ENCODE peak calls at places on chromosome 2, in eight cellular contexts. One of them, this sample, is unnamed.

GRCh38 chr2:97951155-97951670 is 44.5 kb downstream of the TMEM131 start:
- DNase-seq in fibroblast of lung: no peak
- DNase-seq in breast epithelium: no peak
- DNase-seq in MM.1S: no peak
- DNase-seq in HepG2: no peak
- DNase-seq in heart left ventricle: no peak
- DNase-seq in GM23248: peak
- DNase-seq in RWPE1: no peak
- DNase-seq in this sample: peak

GRCh38 chr2:192292478-192292877 is 97.7 kb upstream of the TMEFF2 start:
- DNase-seq in fibroblast of lung: no peak
- DNase-seq in breast epithelium: no peak
- DNase-seq in MM.1S: no peak
- DNase-seq in HepG2: no peak
- DNase-seq in heart left ventricle: no peak
- DNase-seq in GM23248: no peak
- DNase-seq in RWPE1: no peak
- DNase-seq in this sample: no peak

GRCh38 chr2:227376911-227377396 is 2.2 kb downstream of the TM4SF20 start:
- DNase-seq in fibroblast of lung: no peak
- DNase-seq in breast epithelium: no peak
- DNase-seq in MM.1S: no peak
- DNase-seq in HepG2: no peak
- DNase-seq in heart left ventricle: no peak
- DNase-seq in GM23248: peak
- DNase-seq in RWPE1: no peak
- DNase-seq in this sample: no peak

GRCh38 chr2:81853331-81853730 is 1548.8 kb upstream of the LRRTM1 start:
- DNase-seq in fibroblast of lung: peak
- DNase-seq in breast epithelium: no peak
- DNase-seq in MM.1S: no peak
- DNase-seq in HepG2: no peak
- DNase-seq in heart left ventricle: no peak
- DNase-seq in GM23248: peak
- DNase-seq in RWPE1: no peak
- DNase-seq in this sample: no peak

GRCh38 chr2:239343946-239344856 is 56.6 kb downstream of the HDAC4 start:
- DNase-seq in fibroblast of lung: no peak
- DNase-seq in breast epithelium: no peak
- DNase-seq in MM.1S: no peak
- DNase-seq in HepG2: no peak
- DNase-seq in heart left ventricle: no peak
- DNase-seq in GM23248: no peak
- DNase-seq in RWPE1: no peak
- DNase-seq in this sample: no peak

GRCh38 chr2:217705461-217705860 is 297.3 kb downstream of the TNS1 start:
- DNase-seq in fibroblast of lung: no peak
- DNase-seq in breast epithelium: no peak
- DNase-seq in MM.1S: no peak
- DNase-seq in HepG2: no peak
- DNase-seq in heart left ventricle: no peak
- DNase-seq in GM23248: no peak
- DNase-seq in RWPE1: no peak
- DNase-seq in this sample: no peak

GRCh38 chr2:240916571-240917008 is 10.5 kb downstream of the CROCC2 start:
- DNase-seq in fibroblast of lung: peak
- DNase-seq in breast epithelium: no peak
- DNase-seq in MM.1S: no peak
- DNase-seq in HepG2: no peak
- DNase-seq in heart left ventricle: peak
- DNase-seq in GM23248: peak
- DNase-seq in RWPE1: peak
- DNase-seq in this sample: no peak

GRCh38 chr2:28137221-28137620 is 246.7 kb downstream of the BABAM2 start:
- DNase-seq in fibroblast of lung: peak
- DNase-seq in breast epithelium: no peak
- DNase-seq in MM.1S: no peak
- DNase-seq in HepG2: no peak
- DNase-seq in heart left ventricle: no peak
- DNase-seq in GM23248: peak
- DNase-seq in RWPE1: no peak
- DNase-seq in this sample: no peak

GRCh38 chr2:208320686-208321085 is 54.6 kb downstream of the PIKFYVE start:
- DNase-seq in fibroblast of lung: peak
- DNase-seq in breast epithelium: no peak
- DNase-seq in MM.1S: peak
- DNase-seq in HepG2: no peak
- DNase-seq in heart left ventricle: peak
- DNase-seq in GM23248: peak
- DNase-seq in RWPE1: no peak
- DNase-seq in this sample: no peak

GRCh38 chr2:208318127-208318526 is 52.1 kb downstream of the PIKFYVE start:
- DNase-seq in fibroblast of lung: no peak
- DNase-seq in breast epithelium: no peak
- DNase-seq in MM.1S: no peak
- DNase-seq in HepG2: no peak
- DNase-seq in heart left ventricle: no peak
- DNase-seq in GM23248: no peak
- DNase-seq in RWPE1: no peak
- DNase-seq in this sample: no peak

GRCh38 chr2:208315081-208315788 is 49.2 kb downstream of the PIKFYVE start:
- DNase-seq in fibroblast of lung: peak
- DNase-seq in breast epithelium: no peak
- DNase-seq in MM.1S: no peak
- DNase-seq in HepG2: no peak
- DNase-seq in heart left ventricle: no peak
- DNase-seq in GM23248: peak
- DNase-seq in RWPE1: no peak
- DNase-seq in this sample: no peak

GRCh38 chr2:208319403-208319802 is 53.3 kb downstream of the PIKFYVE start:
- DNase-seq in fibroblast of lung: no peak
- DNase-seq in breast epithelium: no peak
- DNase-seq in MM.1S: no peak
- DNase-seq in HepG2: no peak
- DNase-seq in heart left ventricle: no peak
- DNase-seq in GM23248: peak
- DNase-seq in RWPE1: no peak
- DNase-seq in this sample: no peak
- H3K27ac ChIP-seq in fibroblast of lung: no peak
- H3K27ac ChIP-seq in breast epithelium: no peak
- H3K27ac ChIP-seq in MM.1S: no peak
- H3K27ac ChIP-seq in HepG2: no peak
- H3K27ac ChIP-seq in heart left ventricle: no peak
- H3K27ac ChIP-seq in GM23248: no peak
- H3K27ac ChIP-seq in RWPE1: no peak
- H3K27ac ChIP-seq in this sample: no peak

GRCh38 chr2:144481109-144481508 is 38.8 kb downstream of the ZEB2 start:
- DNase-seq in fibroblast of lung: no peak
- DNase-seq in breast epithelium: no peak
- DNase-seq in MM.1S: no peak
- DNase-seq in HepG2: no peak
- DNase-seq in heart left ventricle: no peak
- DNase-seq in GM23248: no peak
- DNase-seq in RWPE1: no peak
- DNase-seq in this sample: no peak
- H3K27ac ChIP-seq in fibroblast of lung: peak
- H3K27ac ChIP-seq in breast epithelium: peak
- H3K27ac ChIP-seq in MM.1S: no peak
- H3K27ac ChIP-seq in HepG2: no peak
- H3K27ac ChIP-seq in heart left ventricle: no peak
- H3K27ac ChIP-seq in GM23248: peak
- H3K27ac ChIP-seq in RWPE1: no peak
- H3K27ac ChIP-seq in this sample: no peak

GRCh38 chr2:66582364-66582974 is 147.5 kb downstream of the MEIS1 start:
- DNase-seq in fibroblast of lung: peak
- DNase-seq in breast epithelium: no peak
- DNase-seq in MM.1S: no peak
- DNase-seq in HepG2: no peak
- DNase-seq in heart left ventricle: no peak
- DNase-seq in GM23248: no peak
- DNase-seq in RWPE1: no peak
- DNase-seq in this sample: no peak

GRCh38 chr2:66585616-66586015 is 150.7 kb downstream of the MEIS1 start:
- DNase-seq in fibroblast of lung: no peak
- DNase-seq in breast epithelium: no peak
- DNase-seq in MM.1S: no peak
- DNase-seq in HepG2: no peak
- DNase-seq in heart left ventricle: no peak
- DNase-seq in GM23248: no peak
- DNase-seq in RWPE1: no peak
- DNase-seq in this sample: no peak

GRCh38 chr2:66582975-66583842 is 148.3 kb downstream of the MEIS1 start:
- DNase-seq in fibroblast of lung: peak
- DNase-seq in breast epithelium: no peak
- DNase-seq in MM.1S: no peak
- DNase-seq in HepG2: no peak
- DNase-seq in heart left ventricle: no peak
- DNase-seq in GM23248: no peak
- DNase-seq in RWPE1: no peak
- DNase-seq in this sample: no peak

GRCh38 chr2:66581461-66582363 is 146.8 kb downstream of the MEIS1 start:
- DNase-seq in fibroblast of lung: peak
- DNase-seq in breast epithelium: no peak
- DNase-seq in MM.1S: no peak
- DNase-seq in HepG2: no peak
- DNase-seq in heart left ventricle: no peak
- DNase-seq in GM23248: no peak
- DNase-seq in RWPE1: no peak
- DNase-seq in this sample: no peak

DNA sequence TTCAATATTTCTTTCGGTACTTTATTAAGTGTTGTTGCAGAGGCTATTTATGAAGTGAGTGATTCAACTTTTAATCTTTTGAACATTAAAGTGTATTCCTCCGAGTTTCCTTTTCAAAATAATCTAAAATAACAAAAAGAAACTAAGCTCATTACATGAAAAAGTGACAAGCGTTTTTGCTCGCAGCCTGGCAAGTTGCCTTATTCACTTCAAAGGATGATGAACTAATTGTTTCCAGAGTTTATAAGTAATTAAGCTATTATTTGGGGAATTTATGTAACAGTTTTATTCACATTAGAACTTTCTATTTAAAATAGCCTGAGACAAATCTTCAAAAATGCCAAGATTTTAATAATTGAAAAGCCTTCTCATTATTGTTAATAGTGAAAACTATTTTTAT is 149.1 kb downstream of the MEIS1 start:
- DNase-seq in fibroblast of lung: peak
- DNase-seq in breast epithelium: no peak
- DNase-seq in MM.1S: no peak
- DNase-seq in HepG2: no peak
- DNase-seq in heart left ventricle: no peak
- DNase-seq in GM23248: no peak
- DNase-seq in RWPE1: no peak
- DNase-seq in this sample: no peak
- H3K27ac ChIP-seq in fibroblast of lung: peak
- H3K27ac ChIP-seq in breast epithelium: no peak
- H3K27ac ChIP-seq in MM.1S: no peak
- H3K27ac ChIP-seq in HepG2: no peak
- H3K27ac ChIP-seq in heart left ventricle: no peak
- H3K27ac ChIP-seq in GM23248: no peak
- H3K27ac ChIP-seq in RWPE1: no peak
- H3K27ac ChIP-seq in this sample: no peak

GRCh38 chr2:197308635-197309368 is 1.8 kb downstream of the ANKRD44 start:
- DNase-seq in fibroblast of lung: no peak
- DNase-seq in breast epithelium: no peak
- DNase-seq in MM.1S: no peak
- DNase-seq in HepG2: no peak
- DNase-seq in heart left ventricle: no peak
- DNase-seq in GM23248: no peak
- DNase-seq in RWPE1: no peak
- DNase-seq in this sample: no peak
- H3K27ac ChIP-seq in fibroblast of lung: no peak
- H3K27ac ChIP-seq in breast epithelium: no peak
- H3K27ac ChIP-seq in MM.1S: peak
- H3K27ac ChIP-seq in HepG2: no peak
- H3K27ac ChIP-seq in heart left ventricle: no peak
- H3K27ac ChIP-seq in GM23248: no peak
- H3K27ac ChIP-seq in RWPE1: no peak
- H3K27ac ChIP-seq in this sample: no peak

GRCh38 chr2:69298261-69298660 is 88.8 kb downstream of the GFPT1 start:
- DNase-seq in fibroblast of lung: peak
- DNase-seq in breast epithelium: no peak
- DNase-seq in MM.1S: no peak
- DNase-seq in HepG2: peak
- DNase-seq in heart left ventricle: no peak
- DNase-seq in GM23248: peak
- DNase-seq in RWPE1: peak
- DNase-seq in this sample: peak
- H3K27ac ChIP-seq in fibroblast of lung: peak
- H3K27ac ChIP-seq in breast epithelium: peak
- H3K27ac ChIP-seq in MM.1S: no peak
- H3K27ac ChIP-seq in HepG2: no peak
- H3K27ac ChIP-seq in heart left ventricle: no peak
- H3K27ac ChIP-seq in GM23248: peak
- H3K27ac ChIP-seq in RWPE1: peak
- H3K27ac ChIP-seq in this sample: no peak

DNA sequence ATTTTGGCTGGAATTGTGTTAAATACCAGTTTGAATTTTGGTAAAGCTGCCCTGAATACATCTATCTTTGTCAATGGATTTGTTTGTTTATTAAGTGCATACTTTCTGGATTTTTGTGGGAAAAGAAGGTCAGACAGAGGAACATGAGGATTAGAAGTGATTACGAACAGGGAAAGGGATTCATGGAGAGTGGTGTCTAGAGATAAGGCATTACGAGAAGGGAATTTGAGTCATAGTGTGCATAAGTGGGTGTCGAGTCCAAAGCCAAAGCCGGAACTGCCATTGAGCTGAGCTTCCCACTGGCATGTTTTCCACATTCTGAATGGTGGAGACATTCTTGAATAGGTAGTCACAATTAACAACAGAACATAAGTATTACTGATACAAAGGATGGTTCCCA is 68.9 kb upstream of the EFEMP1 start:
- DNase-seq in fibroblast of lung: peak
- DNase-seq in breast epithelium: no peak
- DNase-seq in MM.1S: no peak
- DNase-seq in HepG2: peak
- DNase-seq in heart left ventricle: no peak
- DNase-seq in GM23248: peak
- DNase-seq in RWPE1: peak
- DNase-seq in this sample: peak
- H3K27ac ChIP-seq in fibroblast of lung: peak
- H3K27ac ChIP-seq in breast epithelium: no peak
- H3K27ac ChIP-seq in MM.1S: no peak
- H3K27ac ChIP-seq in HepG2: no peak
- H3K27ac ChIP-seq in heart left ventricle: no peak
- H3K27ac ChIP-seq in GM23248: peak
- H3K27ac ChIP-seq in RWPE1: no peak
- H3K27ac ChIP-seq in this sample: no peak

GRCh38 chr2:224933416-224933815 is 108.9 kb downstream of the DOCK10 start:
- DNase-seq in fibroblast of lung: no peak
- DNase-seq in breast epithelium: no peak
- DNase-seq in MM.1S: no peak
- DNase-seq in HepG2: no peak
- DNase-seq in heart left ventricle: no peak
- DNase-seq in GM23248: no peak
- DNase-seq in RWPE1: no peak
- DNase-seq in this sample: no peak
- H3K27ac ChIP-seq in fibroblast of lung: no peak
- H3K27ac ChIP-seq in breast epithelium: no peak
- H3K27ac ChIP-seq in MM.1S: no peak
- H3K27ac ChIP-seq in HepG2: no peak
- H3K27ac ChIP-seq in heart left ventricle: no peak
- H3K27ac ChIP-seq in GM23248: no peak
- H3K27ac ChIP-seq in RWPE1: no peak
- H3K27ac ChIP-seq in this sample: no peak

This sample was measured in foreskin keratinocyte.